ENCODE peak calls at places on chromosomes 3 and 15, in eight cellular contexts. W is body of pancreas, K is lower lobe of right lung, B is GM10248, Y is nephron progenitor cell, U is fibroblast of mammary gland, X is hepatic stellate cell, R is foreskin fibroblast. G is an unnamed sample.

GRCh38 chr3:111070772-111071256 is 802 bp upstream of the NECTIN3 start:
- DNase-seq in W (no peak), K (no peak), B (peak; percentile 8), Y (no peak), U (no peak), X (no peak), R (no peak), G (peak; percentile 44)

GRCh38 chr3:197300361-197300760 is 1.9 kb upstream of the DLG1 start:
- DNase-seq in W (no peak), K (no peak), B (no peak), Y (no peak), U (no peak), X (no peak), R (no peak), G (no peak)

GRCh38 chr3:143036557-143036956 is 35.2 kb downstream of the U2SURP start:
- DNase-seq in W (no peak), K (no peak), B (no peak), Y (no peak), U (no peak), X (no peak), R (no peak), G (no peak)

GRCh38 chr15:39589815-39590644 is 9.2 kb downstream of the THBS1 start:
- DNase-seq in W (no peak), K (no peak), B (no peak), Y (no peak), U (peak; percentile 17), X (no peak), R (no peak), G (no peak)

GRCh38 chr3:123194552-123194951 is 7.2 kb upstream of the SEC22A start:
- DNase-seq in W (peak; percentile 25), K (no peak), B (no peak), Y (peak; percentile 37), U (peak; percentile 6), X (peak; percentile 9), R (peak; percentile 51), G (no peak)

GRCh38 chr3:78096488-78097255 is 1056.8 kb downstream of the ROBO2 start:
- DNase-seq in W (no peak), K (no peak), B (no peak), Y (no peak), U (no peak), X (peak; percentile 31), R (peak; percentile 43), G (no peak)

GRCh38 chr3:81568378-81568777 is 193.1 kb downstream of the GBE1 start:
- DNase-seq in W (no peak), K (no peak), B (no peak), Y (no peak), U (no peak), X (no peak), R (no peak), G (no peak)

GRCh38 chr3:141386080-141386594 is 17.8 kb downstream of the ZBTB38 start:
- DNase-seq in W (no peak), K (no peak), B (no peak), Y (no peak), U (no peak), X (no peak), R (no peak), G (no peak)

GRCh38 chr15:73936181-73936580 is 9.9 kb downstream of the LOXL1 start:
- DNase-seq in W (no peak), K (peak; percentile 36), B (no peak), Y (no peak), U (peak; percentile 47), X (no peak), R (peak; percentile 66), G (no peak)

GRCh38 chr3:40855871-40856270 is 331.1 kb downstream of the ZNF621 start:
- DNase-seq in W (no peak), K (no peak), B (no peak), Y (no peak), U (no peak), X (no peak), R (no peak), G (no peak)

GRCh38 chr3:58216496-58217197 is 5.9 kb upstream of the DNASE1L3 start:
- DNase-seq in W (no peak), K (no peak), B (no peak), Y (no peak), U (no peak), X (no peak), R (no peak), G (no peak)

GRCh38 chr3:120693439-120694172 is 11.6 kb upstream of the HGD start:
- DNase-seq in W (no peak), K (no peak), B (no peak), Y (no peak), U (peak; percentile 47), X (no peak), R (peak; percentile 50), G (no peak)

GRCh38 chr3:195558602-195559001 is 15.5 kb upstream of the PPP1R2 start:
- DNase-seq in W (no peak), K (no peak), B (peak; percentile 44), Y (no peak), U (peak; percentile 63), X (no peak), R (peak; percentile 76), G (no peak)

GRCh38 chr3:152113992-152114651 is 154.6 kb upstream of the MBNL1 start:
- DNase-seq in W (no peak), K (no peak), B (no peak), Y (no peak), U (no peak), X (no peak), R (peak; percentile 18), G (no peak)

GRCh38 chr3:142649996-142650693 is 54.0 kb downstream of the PLS1 start:
- DNase-seq in W (no peak), K (no peak), B (no peak), Y (no peak), U (no peak), X (no peak), R (no peak), G (no peak)

GRCh38 chr3:196639517-196640500 is at the start of gene NRROS:
- DNase-seq in W (peak; percentile 33), K (peak; percentile 86), B (peak; percentile 85), Y (peak; percentile 50), U (peak; percentile 47), X (peak; percentile 61), R (peak; percentile 84), G (peak; percentile 71)

GRCh38 chr3:50124363-50125226 is 30.5 kb upstream of the SEMA3F start:
- DNase-seq in W (no peak), K (peak; percentile 44), B (no peak), Y (no peak), U (no peak), X (peak; percentile 69), R (peak; percentile 57), G (no peak)

GRCh38 chr3:137105277-137105977 is 147.6 kb downstream of the IL20RB start:
- DNase-seq in W (no peak), K (no peak), B (peak; percentile 47), Y (peak; percentile 42), U (peak; percentile 66), X (peak; percentile 10), R (peak; percentile 79), G (peak; percentile 7)

GRCh38 chr3:192063570-192063969 is 602.6 kb downstream of the PYDC2 start:
- DNase-seq in W (no peak), K (no peak), B (peak; percentile 38), Y (no peak), U (peak; percentile 16), X (peak; percentile 17), R (no peak), G (no peak)

GRCh38 chr3:188860147-188860546 is 311.6 kb upstream of the TPRG1 start:
- DNase-seq in W (no peak), K (no peak), B (no peak), Y (no peak), U (peak; percentile 49), X (no peak), R (peak; percentile 62), G (no peak)

G was measured in H54.